ENCODE peak calls at places on chromosomes 7 and 10, in seven cellular contexts. One of them, this sample, is unnamed.

GRCh38 chr10:61031341-61031740 is 87.4 kb upstream of the RHOBTB1 start:
- DNase-seq in GM12878: no peak
- DNase-seq in HepG2: no peak
- DNase-seq in endothelial cell of umbilical vein: no peak
- DNase-seq in H1: no peak
- DNase-seq in HCT116: no peak
- DNase-seq in SK-N-SH: no peak
- DNase-seq in this sample: no peak

GRCh38 chr7:70189776-70190175 is 591.5 kb downstream of the AUTS2 start:
- DNase-seq in H1: no peak
- DNase-seq in HCT116: no peak
- DNase-seq in HepG2: no peak
- DNase-seq in endothelial cell of umbilical vein: no peak
- DNase-seq in SK-N-SH: no peak
- DNase-seq in GM12878: no peak
- DNase-seq in this sample: no peak

GRCh38 chr7:55078465-55079372 is 59.9 kb downstream of the EGFR start:
- DNase-seq in GM12878: no peak
- DNase-seq in HCT116: no peak
- DNase-seq in H1: no peak
- DNase-seq in SK-N-SH: no peak
- DNase-seq in HepG2: peak
- DNase-seq in endothelial cell of umbilical vein: no peak
- DNase-seq in this sample: peak

GRCh38 chr7:25124485-25125136 is 449 bp downstream of the CYCS start:
- DNase-seq in SK-N-SH: peak
- DNase-seq in GM12878: no peak
- DNase-seq in H1: no peak
- DNase-seq in HepG2: no peak
- DNase-seq in HCT116: no peak
- DNase-seq in endothelial cell of umbilical vein: no peak
- DNase-seq in this sample: no peak

GRCh38 chr10:32687546-32687945 is 241.6 kb downstream of the CCDC7 start:
- DNase-seq in HepG2: no peak
- DNase-seq in GM12878: no peak
- DNase-seq in endothelial cell of umbilical vein: no peak
- DNase-seq in HCT116: no peak
- DNase-seq in SK-N-SH: no peak
- DNase-seq in H1: no peak
- DNase-seq in this sample: no peak

GRCh38 chr7:54880326-54880989 is 121.4 kb upstream of the SEC61G start:
- DNase-seq in HepG2: peak
- DNase-seq in GM12878: no peak
- DNase-seq in H1: no peak
- DNase-seq in endothelial cell of umbilical vein: no peak
- DNase-seq in HCT116: no peak
- DNase-seq in SK-N-SH: no peak
- DNase-seq in this sample: no peak

GRCh38 chr10:78212134-78212785 is 178.6 kb downstream of the RPS24 start:
- DNase-seq in endothelial cell of umbilical vein: no peak
- DNase-seq in H1: no peak
- DNase-seq in GM12878: no peak
- DNase-seq in HCT116: no peak
- DNase-seq in SK-N-SH: peak
- DNase-seq in HepG2: no peak
- DNase-seq in this sample: no peak

GRCh38 chr10:119378737-119379067 is 163.8 kb downstream of the RGS10 start:
- DNase-seq in HCT116: no peak
- DNase-seq in GM12878: no peak
- DNase-seq in H1: no peak
- DNase-seq in SK-N-SH: no peak
- DNase-seq in HepG2: no peak
- DNase-seq in endothelial cell of umbilical vein: no peak
- DNase-seq in this sample: no peak

GRCh38 chr7:132500727-132501410 is 75.4 kb downstream of the PLXNA4 start:
- DNase-seq in HepG2: no peak
- DNase-seq in H1: no peak
- DNase-seq in SK-N-SH: peak
- DNase-seq in endothelial cell of umbilical vein: peak
- DNase-seq in GM12878: no peak
- DNase-seq in HCT116: no peak
- DNase-seq in this sample: peak

GRCh38 chr7:152859781-152860191 is 100.2 kb downstream of the ACTR3B start:
- DNase-seq in H1: peak
- DNase-seq in HepG2: peak
- DNase-seq in endothelial cell of umbilical vein: no peak
- DNase-seq in GM12878: no peak
- DNase-seq in SK-N-SH: peak
- DNase-seq in HCT116: peak
- DNase-seq in this sample: peak

GRCh38 chr10:88042162-88043100 is 179.0 kb downstream of the PTEN start:
- DNase-seq in HCT116: no peak
- DNase-seq in endothelial cell of umbilical vein: no peak
- DNase-seq in HepG2: no peak
- DNase-seq in SK-N-SH: peak
- DNase-seq in GM12878: no peak
- DNase-seq in H1: no peak
- DNase-seq in this sample: peak
- H2AFZ ChIP-seq in HCT116: no peak
- H2AFZ ChIP-seq in endothelial cell of umbilical vein: no peak
- H2AFZ ChIP-seq in HepG2: no peak
- H2AFZ ChIP-seq in SK-N-SH: no peak
- H2AFZ ChIP-seq in GM12878: no peak
- H2AFZ ChIP-seq in H1: peak
- H2AFZ ChIP-seq in this sample: peak

GRCh38 chr10:15334650-15335323 is 36.3 kb downstream of the FAM171A1 start:
- DNase-seq in HepG2: no peak
- DNase-seq in endothelial cell of umbilical vein: no peak
- DNase-seq in H1: no peak
- DNase-seq in HCT116: no peak
- DNase-seq in GM12878: no peak
- DNase-seq in SK-N-SH: no peak
- DNase-seq in this sample: no peak
- TF ChIP-seq POLR2AphosphoS5 in HepG2: no peak
- TF ChIP-seq POLR2AphosphoS5 in endothelial cell of umbilical vein: no peak
- TF ChIP-seq POLR2AphosphoS5 in H1: no peak
- TF ChIP-seq POLR2AphosphoS5 in HCT116: no peak
- TF ChIP-seq POLR2AphosphoS5 in GM12878: no peak
- TF ChIP-seq POLR2AphosphoS5 in SK-N-SH: no peak
- TF ChIP-seq POLR2AphosphoS5 in this sample: no peak

GRCh38 chr10:102791754-102792153 is 45.5 kb downstream of the CYP17A1 start:
- DNase-seq in HepG2: no peak
- DNase-seq in endothelial cell of umbilical vein: no peak
- DNase-seq in H1: no peak
- DNase-seq in GM12878: no peak
- DNase-seq in SK-N-SH: peak
- DNase-seq in HCT116: no peak
- DNase-seq in this sample: no peak

GRCh38 chr10:102799691-102800435 is 37.4 kb downstream of the CYP17A1 start:
- DNase-seq in H1: no peak
- DNase-seq in SK-N-SH: no peak
- DNase-seq in HCT116: no peak
- DNase-seq in HepG2: no peak
- DNase-seq in endothelial cell of umbilical vein: peak
- DNase-seq in GM12878: no peak
- DNase-seq in this sample: no peak

GRCh38 chr10:102796407-102797176 is 40.6 kb downstream of the CYP17A1 start:
- DNase-seq in endothelial cell of umbilical vein: peak
- DNase-seq in SK-N-SH: no peak
- DNase-seq in GM12878: peak
- DNase-seq in HCT116: no peak
- DNase-seq in HepG2: no peak
- DNase-seq in H1: no peak
- DNase-seq in this sample: no peak

GRCh38 chr10:102800601-102801335 is 36.4 kb downstream of the CYP17A1 start:
- DNase-seq in HepG2: no peak
- DNase-seq in SK-N-SH: no peak
- DNase-seq in GM12878: no peak
- DNase-seq in HCT116: no peak
- DNase-seq in H1: no peak
- DNase-seq in endothelial cell of umbilical vein: peak
- DNase-seq in this sample: no peak

GRCh38 chr10:102795453-102796406 is 41.5 kb downstream of the CYP17A1 start:
- DNase-seq in HCT116: no peak
- DNase-seq in HepG2: no peak
- DNase-seq in SK-N-SH: no peak
- DNase-seq in GM12878: no peak
- DNase-seq in endothelial cell of umbilical vein: no peak
- DNase-seq in H1: no peak
- DNase-seq in this sample: no peak
- H2AFZ ChIP-seq in HCT116: no peak
- H2AFZ ChIP-seq in HepG2: no peak
- H2AFZ ChIP-seq in SK-N-SH: no peak
- H2AFZ ChIP-seq in GM12878: peak
- H2AFZ ChIP-seq in endothelial cell of umbilical vein: no peak
- H2AFZ ChIP-seq in H1: no peak
- H2AFZ ChIP-seq in this sample: no peak

GRCh38 chr10:93458821-93459257 is 23.3 kb downstream of the MYOF start:
- DNase-seq in H1: no peak
- DNase-seq in endothelial cell of umbilical vein: peak
- DNase-seq in GM12878: no peak
- DNase-seq in HCT116: peak
- DNase-seq in HepG2: peak
- DNase-seq in SK-N-SH: no peak
- DNase-seq in this sample: peak
- TF ChIP-seq POLR2AphosphoS5 in H1: no peak
- TF ChIP-seq POLR2AphosphoS5 in endothelial cell of umbilical vein: peak
- TF ChIP-seq POLR2AphosphoS5 in GM12878: no peak
- TF ChIP-seq POLR2AphosphoS5 in HCT116: peak
- TF ChIP-seq POLR2AphosphoS5 in HepG2: no peak
- TF ChIP-seq POLR2AphosphoS5 in SK-N-SH: peak
- TF ChIP-seq POLR2AphosphoS5 in this sample: no peak

GRCh38 chr10:114911052-114911697 is 26.8 kb upstream of the TRUB1 start:
- DNase-seq in HepG2: no peak
- DNase-seq in HCT116: no peak
- DNase-seq in H1: no peak
- DNase-seq in SK-N-SH: no peak
- DNase-seq in GM12878: no peak
- DNase-seq in endothelial cell of umbilical vein: no peak
- DNase-seq in this sample: no peak

GRCh38 chr10:114908896-114909295 is 29.1 kb upstream of the TRUB1 start:
- DNase-seq in SK-N-SH: no peak
- DNase-seq in HepG2: no peak
- DNase-seq in HCT116: no peak
- DNase-seq in H1: no peak
- DNase-seq in GM12878: no peak
- DNase-seq in endothelial cell of umbilical vein: no peak
- DNase-seq in this sample: no peak

GRCh38 chr10:114915294-114915693 is 22.7 kb upstream of the TRUB1 start:
- DNase-seq in SK-N-SH: no peak
- DNase-seq in HCT116: no peak
- DNase-seq in H1: no peak
- DNase-seq in HepG2: no peak
- DNase-seq in GM12878: no peak
- DNase-seq in endothelial cell of umbilical vein: no peak
- DNase-seq in this sample: no peak

GRCh38 chr10:114914545-114914944 is 23.4 kb upstream of the TRUB1 start:
- DNase-seq in H1: no peak
- DNase-seq in SK-N-SH: no peak
- DNase-seq in HepG2: no peak
- DNase-seq in GM12878: no peak
- DNase-seq in endothelial cell of umbilical vein: no peak
- DNase-seq in HCT116: no peak
- DNase-seq in this sample: no peak

DNA sequence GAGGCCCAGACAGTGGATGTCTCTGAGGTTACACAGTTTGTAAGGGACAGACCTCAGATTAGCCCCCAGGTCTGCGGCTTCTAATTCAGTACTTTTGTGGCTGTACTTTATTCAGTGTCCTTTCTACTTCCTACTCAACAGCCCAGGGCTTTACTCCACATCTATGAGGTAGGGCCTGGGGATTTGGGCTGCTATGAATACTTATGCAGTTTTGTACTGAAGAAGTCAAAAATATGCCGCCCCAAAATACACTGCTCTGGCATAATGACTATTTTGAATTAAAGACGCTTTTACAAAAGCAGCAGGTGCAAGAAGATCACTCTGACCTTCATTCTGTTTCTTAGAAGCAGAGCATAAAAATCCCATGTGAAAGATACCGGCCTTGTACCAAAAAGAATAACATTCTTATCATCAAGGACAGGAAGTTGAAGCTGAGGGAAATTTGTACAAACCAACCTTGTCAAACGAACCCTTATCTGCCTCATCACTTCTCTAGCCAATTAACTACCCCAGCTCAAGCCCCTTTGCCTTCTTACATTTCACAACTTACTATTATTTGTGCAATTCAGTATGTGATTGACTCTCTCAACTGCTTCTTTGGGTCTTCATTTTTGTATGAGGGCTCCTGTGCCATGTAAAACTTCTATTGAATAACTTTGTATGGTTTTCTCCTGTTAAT is 26.1 kb upstream of the TRUB1 start:
- DNase-seq in GM12878: no peak
- DNase-seq in SK-N-SH: no peak
- DNase-seq in HCT116: no peak
- DNase-seq in endothelial cell of umbilical vein: peak
- DNase-seq in H1: no peak
- DNase-seq in HepG2: no peak
- DNase-seq in this sample: no peak
- H2AFZ ChIP-seq in GM12878: no peak
- H2AFZ ChIP-seq in SK-N-SH: no peak
- H2AFZ ChIP-seq in HCT116: no peak
- H2AFZ ChIP-seq in endothelial cell of umbilical vein: no peak
- H2AFZ ChIP-seq in H1: no peak
- H2AFZ ChIP-seq in HepG2: no peak
- H2AFZ ChIP-seq in this sample: peak

DNA sequence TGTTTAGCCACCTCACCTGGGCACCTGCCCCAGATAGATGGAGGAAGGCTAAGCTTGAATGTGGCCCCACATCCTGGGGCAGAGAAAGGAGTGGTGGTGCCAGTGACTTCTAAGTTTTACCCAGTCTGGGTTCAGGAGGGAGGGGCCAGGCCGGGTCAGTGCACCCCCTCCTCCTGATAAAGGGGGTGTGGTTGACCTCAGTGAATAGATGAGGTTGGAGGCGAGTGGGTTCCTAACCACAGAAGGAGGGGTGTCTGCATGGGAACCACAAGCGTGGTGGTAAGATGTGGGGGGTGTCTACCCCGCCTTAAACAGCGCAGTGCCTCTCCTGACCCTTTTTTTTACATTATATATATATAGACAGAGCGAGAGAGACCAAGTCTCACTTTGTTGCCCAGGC is 105.3 kb upstream of the KCTD7 start:
- DNase-seq in H1: no peak
- DNase-seq in endothelial cell of umbilical vein: no peak
- DNase-seq in SK-N-SH: no peak
- DNase-seq in GM12878: no peak
- DNase-seq in HCT116: no peak
- DNase-seq in HepG2: no peak
- DNase-seq in this sample: no peak
- TF ChIP-seq POLR2AphosphoS5 in H1: no peak
- TF ChIP-seq POLR2AphosphoS5 in endothelial cell of umbilical vein: no peak
- TF ChIP-seq POLR2AphosphoS5 in SK-N-SH: no peak
- TF ChIP-seq POLR2AphosphoS5 in GM12878: no peak
- TF ChIP-seq POLR2AphosphoS5 in HCT116: no peak
- TF ChIP-seq POLR2AphosphoS5 in HepG2: no peak
- TF ChIP-seq POLR2AphosphoS5 in this sample: no peak

GRCh38 chr7:44962483-44963251 is 16.1 kb downstream of the MYO1G start:
- DNase-seq in SK-N-SH: peak
- DNase-seq in HCT116: no peak
- DNase-seq in HepG2: no peak
- DNase-seq in GM12878: no peak
- DNase-seq in endothelial cell of umbilical vein: peak
- DNase-seq in H1: no peak
- DNase-seq in this sample: peak
- H2AFZ ChIP-seq in SK-N-SH: no peak
- H2AFZ ChIP-seq in HCT116: no peak
- H2AFZ ChIP-seq in HepG2: no peak
- H2AFZ ChIP-seq in GM12878: no peak
- H2AFZ ChIP-seq in endothelial cell of umbilical vein: peak
- H2AFZ ChIP-seq in H1: peak
- H2AFZ ChIP-seq in this sample: peak